ENCODE peak calls at places on chromosomes 6 and 20, in ten cellular contexts. N, M, W, L, A, G, Q, Y, Z and C are unnamed samples.

GRCh38 chr6:70714716-70715257 is 47.1 kb downstream of the SMAP1 start:
- DNase-seq in W (no peak), Y (no peak), A (no peak), G (no peak), Z (no peak), N (no peak), L (no peak), M (no peak), Q (no peak), C (no peak)

GRCh38 chr6:32092760-32093497 is 16.2 kb downstream of the TNXB start:
- DNase-seq in A (no peak), G (no peak), L (no peak), M (peak), W (peak), N (peak), Y (no peak), Z (no peak), Q (no peak), C (no peak)

GRCh38 chr6:15500901-15501805 is 161.7 kb downstream of the DTNBP1 start:
- DNase-seq in W (no peak), L (no peak), Z (no peak), M (no peak), A (no peak), Q (no peak), G (no peak), Y (no peak), N (no peak), C (no peak)

GRCh38 chr20:9609892-9610502 is 95.6 kb downstream of the LAMP5 start:
- DNase-seq in Q (peak), W (peak), M (peak), Z (peak), N (peak), L (peak), G (no peak), A (peak), Y (no peak), C (peak)

GRCh38 chr20:62921119-62921687 is 5.1 kb downstream of the DIDO1 start:
- DNase-seq in M (peak), L (no peak), N (no peak), G (peak), Z (peak), A (no peak), Y (peak), Q (peak), W (peak), C (no peak)

GRCh38 chr20:32333988-32334885 is 23.9 kb upstream of the ASXL1 start:
- DNase-seq in A (no peak), Z (peak), G (peak), L (no peak), W (peak), Y (peak), Q (peak), N (peak), M (no peak), C (no peak)

GRCh38 chr6:154583546-154584188 is 73.2 kb upstream of the CNKSR3 start:
- DNase-seq in W (no peak), G (no peak), N (no peak), Z (no peak), M (no peak), Q (no peak), Y (no peak), A (no peak), L (no peak), C (no peak)

GRCh38 chr6:167031082-167031709 is 32.0 kb downstream of the CEP43 start:
- DNase-seq in Q (peak), G (no peak), Z (no peak), A (no peak), W (peak), M (no peak), N (no peak), L (no peak), Y (no peak), C (no peak)

GRCh38 chr6:11824986-11825385 is 46.4 kb upstream of the ADTRP start:
- DNase-seq in Q (no peak), W (peak), G (no peak), M (no peak), A (no peak), Y (no peak), Z (no peak), N (no peak), L (no peak), C (no peak)

GRCh38 chr20:23143098-23143497 is 57.0 kb upstream of the CD93 start:
- DNase-seq in W (peak), Z (peak), N (peak), Q (peak), M (no peak), Y (peak), A (peak), L (no peak), G (no peak), C (peak)

GRCh38 chr6:83868639-83869038 is 9.2 kb downstream of the CYB5R4 start:
- DNase-seq in Q (peak), G (no peak), A (peak), L (no peak), M (no peak), N (no peak), Z (no peak), W (peak), Y (no peak), C (no peak)

GRCh38 chr20:46835418-46835817 is 59.2 kb upstream of the EYA2 start:
- DNase-seq in M (no peak), Y (no peak), A (no peak), Q (no peak), L (no peak), N (no peak), Z (no peak), G (no peak), W (peak), C (no peak)

GRCh38 chr6:111812080-111813038 is 60.9 kb downstream of the FYN start:
- DNase-seq in Q (no peak), G (no peak), M (no peak), A (no peak), L (no peak), Z (no peak), W (no peak), N (no peak), Y (no peak), C (no peak)

GRCh38 chr6:35305117-35305516 is 7.5 kb downstream of the DEF6 start:
- DNase-seq in A (no peak), Y (no peak), N (no peak), W (no peak), M (no peak), G (no peak), Q (no peak), L (no peak), Z (no peak), C (no peak)

GRCh38 chr6:138533667-138534066 is 34.4 kb upstream of the NHSL1 start:
- DNase-seq in Q (no peak), M (no peak), Y (no peak), N (no peak), L (no peak), A (no peak), Z (no peak), G (no peak), W (no peak), C (no peak)

GRCh38 chr6:106098383-106099234 is 12.5 kb downstream of the PRDM1 start:
- DNase-seq in Z (peak), G (peak), W (peak), Q (peak), A (no peak), Y (peak), N (no peak), M (peak), L (no peak), C (no peak)

GRCh38 chr6:33205172-33206026 is 944 bp downstream of the HSD17B8 start:
- DNase-seq in Z (no peak), L (no peak), G (no peak), M (peak), A (no peak), W (peak), N (no peak), Y (no peak), Q (peak), C (no peak)

GRCh38 chr6:77015350-77015749 is 447.9 kb downstream of the HTR1B start:
- DNase-seq in M (no peak), A (peak), N (no peak), Z (no peak), Q (peak), Y (no peak), L (no peak), G (no peak), W (peak), C (no peak)

GRCh38 chr6:15962449-15962764 is 166.5 kb upstream of the MYLIP start:
- DNase-seq in N (no peak), Q (no peak), M (no peak), L (no peak), Z (no peak), Y (no peak), W (peak), G (no peak), A (peak), C (no peak)

GRCh38 chr20:25050501-25051350 is 7.2 kb downstream of the ACSS1 start:
- DNase-seq in A (no peak), L (no peak), M (no peak), W (no peak), Q (no peak), Z (no peak), G (no peak), N (peak), Y (peak), C (no peak)

GRCh38 chr6:105896052-105896820 is 189.9 kb upstream of the PRDM1 start:
- DNase-seq in Z (no peak), Y (no peak), L (no peak), G (no peak), A (no peak), Q (no peak), W (no peak), N (no peak), M (peak), C (no peak)

GRCh38 chr20:36862857-36863668 is 12.9 kb upstream of the TLDC2 start:
- DNase-seq in Y (peak), A (no peak), Q (no peak), L (no peak), M (no peak), W (no peak), G (no peak), N (no peak), Z (no peak), C (no peak)

GRCh38 chr6:149213829-149214228 is 103.7 kb upstream of the TAB2 start:
- DNase-seq in W (no peak), G (no peak), Z (no peak), A (no peak), L (no peak), Q (no peak), M (no peak), Y (no peak), N (no peak), C (no peak)

GRCh38 chr6:11766056-11766455 is 12.5 kb downstream of the ADTRP start:
- DNase-seq in L (no peak), G (no peak), Y (no peak), Z (no peak), Q (no peak), A (no peak), N (no peak), M (no peak), W (no peak), C (no peak)

GRCh38 chr6:41958022-41958856 is 16.6 kb upstream of the CCND3 start:
- DNase-seq in Y (no peak), M (no peak), Z (no peak), N (no peak), Q (no peak), G (no peak), W (no peak), L (no peak), A (no peak), C (no peak)

GRCh38 chr6:112153926-112154621 is 66.7 kb downstream of the FAM229B start:
- DNase-seq in A (no peak), N (no peak), Y (no peak), L (no peak), M (no peak), W (peak), Q (peak), G (no peak), Z (no peak), C (no peak)

GRCh38 chr20:32456869-32457421 is 98.8 kb downstream of the ASXL1 start:
- DNase-seq in G (no peak), A (no peak), Z (no peak), N (no peak), W (no peak), L (peak), Y (peak), M (no peak), Q (no peak), C (no peak)

GRCh38 chr6:57313711-57314471 is 3.5 kb upstream of the PRIM2 start:
- DNase-seq in G (no peak), L (no peak), N (no peak), M (peak), A (peak), W (peak), Y (no peak), Q (peak), Z (no peak), C (no peak)

GRCh38 chr6:38391206-38391908 is 248.4 kb downstream of the BTBD9 start:
- DNase-seq in L (no peak), M (no peak), N (no peak), Q (peak), W (peak), Z (no peak), G (no peak), Y (no peak), A (no peak), C (no peak)

GRCh38 chr6:43020847-43021246 is 576 bp upstream of the RRP36 start:
- DNase-seq in W (no peak), A (no peak), Y (no peak), G (no peak), L (no peak), N (no peak), M (peak), Q (peak), Z (no peak), C (no peak)

GRCh38 chr20:47317127-47317895 is 39.2 kb downstream of the ZMYND8 start:
- DNase-seq in L (no peak), N (peak), A (peak), Q (peak), G (peak), Z (peak), M (no peak), W (peak), Y (peak), C (peak)

GRCh38 chr6:34145161-34146020 is 496 bp downstream of the GRM4 start:
- DNase-seq in W (peak), L (no peak), Y (peak), N (no peak), M (peak), A (no peak), Q (peak), G (peak), Z (no peak), C (no peak)

GRCh38 chr6:34992353-34992752 is 103.3 kb downstream of the ANKS1A start:
- DNase-seq in Y (no peak), Z (no peak), Q (no peak), W (no peak), M (no peak), N (no peak), A (no peak), G (no peak), L (no peak), C (no peak)

GRCh38 chr20:43383026-43383795 is 74.5 kb upstream of the SRSF6 start:
- DNase-seq in A (no peak), M (no peak), Q (no peak), G (no peak), Z (peak), L (no peak), N (no peak), W (peak), Y (no peak), C (no peak)

GRCh38 chr20:5663396-5663795 is 86.8 kb upstream of the SHLD1 start:
- DNase-seq in N (no peak), G (no peak), W (no peak), M (no peak), Q (no peak), A (no peak), Y (no peak), L (no peak), Z (no peak), C (no peak)

GRCh38 chr20:18611492-18611891 is 23.6 kb downstream of the DTD1 start:
- DNase-seq in A (no peak), Q (no peak), M (no peak), L (no peak), N (no peak), Y (no peak), G (no peak), Z (no peak), W (no peak), C (no peak)

GRCh38 chr6:43766426-43766825 is 3.6 kb upstream of the VEGFA start:
- DNase-seq in W (no peak), Q (no peak), Z (no peak), G (no peak), L (no peak), A (no peak), M (no peak), Y (no peak), N (no peak), C (no peak)

GRCh38 chr6:13229205-13230085 is 98.9 kb downstream of the TBC1D7 start:
- DNase-seq in W (no peak), N (no peak), L (no peak), Q (peak), A (no peak), M (peak), Z (peak), Y (no peak), G (peak), C (no peak)

GRCh38 chr20:8019178-8019997 is at the start of gene TMX4:
- DNase-seq in Q (peak), A (peak), Z (peak), W (peak), M (peak), N (peak), Y (peak), G (peak), L (peak), C (peak)
- TF ChIP-seq CTCF in Q (peak), A (peak), Z (peak), W (no peak), M (peak), N (peak), Y (peak), G (no peak), L (peak), C (no peak)

GRCh38 chr6:109397020-109397419 is 14.8 kb upstream of the CD164 start:
- DNase-seq in Z (no peak), G (no peak), L (no peak), N (no peak), W (peak), Q (peak), A (no peak), Y (no peak), M (peak), C (no peak)
- TF ChIP-seq CTCF in Z (no peak), G (no peak), L (peak), N (no peak), W (peak), Q (peak), A (peak), Y (no peak), M (peak), C (no peak)

GRCh38 chr20:45322952-45323383 is 14.9 kb upstream of the MATN4 start:
- DNase-seq in Q (peak), G (no peak), N (peak), Z (peak), Y (no peak), W (peak), L (no peak), M (peak), A (no peak), C (no peak)
- TF ChIP-seq CTCF in Q (peak), G (no peak), N (no peak), Z (no peak), Y (peak), W (no peak), L (no peak), M (peak), A (no peak), C (no peak)

GRCh38 chr20:3612795-3613560 is 50.2 kb downstream of the GFRA4 start:
- DNase-seq in L (no peak), Q (no peak), M (no peak), Z (no peak), W (peak), G (no peak), Y (no peak), N (no peak), A (no peak), C (no peak)
- TF ChIP-seq CTCF in L (no peak), Q (no peak), M (no peak), Z (no peak), W (peak), G (no peak), Y (no peak), N (no peak), A (no peak), C (no peak)

DNA sequence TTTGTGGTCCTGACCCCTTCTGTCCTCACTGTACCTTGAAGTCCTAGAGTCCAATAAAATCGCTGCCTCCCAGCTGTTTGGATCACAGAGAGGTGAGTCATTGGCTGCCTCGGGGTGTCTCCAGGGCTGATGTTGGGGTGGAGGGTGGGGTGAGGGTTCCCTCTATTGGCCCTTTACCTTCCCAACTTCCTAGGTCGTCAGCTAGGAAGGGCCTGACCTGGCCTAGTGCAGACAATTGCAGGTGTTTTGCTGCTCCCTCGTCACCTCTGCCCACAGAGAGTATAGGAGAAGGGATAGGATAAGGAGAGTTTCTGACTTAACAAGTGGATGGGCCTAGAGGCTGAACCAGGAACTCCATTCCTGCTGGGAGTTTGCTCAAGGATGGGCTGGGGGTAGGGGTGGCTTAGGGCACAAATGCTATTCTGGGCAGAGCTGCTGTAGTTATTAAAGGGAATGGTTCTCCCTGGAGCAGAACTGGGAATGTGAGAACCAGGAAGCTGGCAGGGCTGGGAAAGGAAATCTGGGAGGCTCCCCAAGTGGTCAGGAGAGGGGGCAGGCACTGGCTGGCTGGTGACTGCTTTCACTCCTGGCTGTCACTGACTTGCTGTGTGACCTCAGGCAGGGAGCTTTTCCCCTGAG is 1.4 kb downstream of the TP53INP2 start:
- DNase-seq in Y (no peak), Z (peak), M (peak), A (no peak), N (no peak), G (no peak), Q (peak), W (peak), L (no peak), C (no peak)
- TF ChIP-seq CTCF in Y (no peak), Z (no peak), M (peak), A (peak), N (no peak), G (no peak), Q (peak), W (no peak), L (peak), C (no peak)

GRCh38 chr6:107180114-107180513 is 64.8 kb upstream of the BEND3 start:
- DNase-seq in Z (no peak), Q (no peak), N (no peak), W (no peak), M (no peak), G (no peak), A (no peak), L (no peak), Y (no peak), C (no peak)

GRCh38 chr6:107187630-107188029 is 72.3 kb upstream of the BEND3 start:
- DNase-seq in L (no peak), G (no peak), W (no peak), A (no peak), N (no peak), Y (no peak), Z (no peak), M (no peak), Q (no peak), C (no peak)

GRCh38 chr6:107186047-107186446 is 70.7 kb upstream of the BEND3 start:
- DNase-seq in A (no peak), G (no peak), N (no peak), Y (no peak), Z (no peak), M (no peak), L (no peak), Q (no peak), W (no peak), C (no peak)

DNA sequence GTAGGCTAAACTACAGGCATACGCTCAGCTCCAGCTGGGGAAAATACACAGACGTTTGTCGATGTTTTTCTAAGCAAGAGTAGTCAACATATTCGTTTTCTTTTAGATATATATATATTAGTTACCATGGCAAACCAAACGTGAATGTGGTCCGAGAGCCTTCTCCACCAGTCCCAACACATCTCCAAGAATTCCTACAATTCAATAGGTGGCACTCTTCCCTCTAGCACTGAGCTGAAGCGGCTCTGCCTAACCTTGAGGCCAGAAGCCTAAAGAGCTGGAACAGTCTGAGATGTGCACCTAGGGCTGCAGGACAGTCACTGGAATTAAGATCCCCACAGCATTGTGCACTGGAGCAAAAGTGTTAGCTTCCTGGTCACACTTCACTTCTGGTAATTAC is 70.3 kb upstream of the BEND3 start:
- DNase-seq in Q (peak), A (no peak), G (no peak), N (no peak), Y (no peak), L (no peak), W (peak), M (peak), Z (no peak), C (no peak)
- TF ChIP-seq CTCF in Q (peak), A (peak), G (no peak), N (no peak), Y (peak), L (peak), W (peak), M (peak), Z (no peak), C (no peak)